ENCODE peak calls at places on chromosomes 12 and 14, in five cellular contexts. Q is coronary artery; A is heart left ventricle; D is CD8-positive, alpha-beta T cell; V is astrocyte of the spinal cord. P is an unnamed sample.
A peak's percentile ranks its signal among the peaks of the same experiment; 100 is the strongest.

GRCh38 chr14:50560929-50561280 is 960 bp downstream of the ATL1 start:
- DNase-seq in Q (peak; percentile 90), A (peak; percentile 86), D (no peak), V (peak; percentile 48), P (peak; percentile 59)

GRCh38 chr14:33062881-33063280 is 124.2 kb downstream of the NPAS3 start:
- DNase-seq in Q (no peak), A (no peak), D (no peak), V (peak; percentile 82), P (peak; percentile 10)

GRCh38 chr12:108839011-108839889 is 18.1 kb downstream of the SSH1 start:
- DNase-seq in Q (peak; percentile 95), A (peak; percentile 64), D (no peak), V (peak; percentile 69), P (peak; percentile 94)

GRCh38 chr14:92093320-92093719 is 13.1 kb downstream of the ATXN3 start:
- DNase-seq in Q (no peak), A (no peak), D (no peak), V (no peak), P (no peak)

GRCh38 chr12:102216086-102216691 is 18.6 kb upstream of the PMCH start:
- DNase-seq in Q (no peak), A (no peak), D (no peak), V (peak; percentile 45), P (peak; percentile 40)

GRCh38 chr12:79850610-79851299 is 84.1 kb downstream of the PPP1R12A start:
- DNase-seq in Q (no peak), A (no peak), D (no peak), V (no peak), P (no peak)

GRCh38 chr14:36747411-36748184 is 85.9 kb downstream of the PAX9 start:
- DNase-seq in Q (no peak), A (no peak), D (no peak), V (no peak), P (peak; percentile 5)

GRCh38 chr12:68446896-68447806 is 115.0 kb upstream of the MDM1 start:
- DNase-seq in Q (no peak), A (no peak), D (no peak), V (no peak), P (peak; percentile 55)

GRCh38 chr12:46549527-46550265 is 177.1 kb upstream of the SLC38A2 start:
- DNase-seq in Q (no peak), A (no peak), D (no peak), V (peak; percentile 88), P (peak; percentile 94)

GRCh38 chr12:49588761-49589516 is 16.5 kb downstream of the FAM186B start:
- DNase-seq in Q (no peak), A (peak; percentile 71), D (no peak), V (no peak), P (no peak)

GRCh38 chr12:106358410-106359241 is 1.1 kb downstream of the POLR3B start:
- DNase-seq in Q (peak; percentile 74), A (peak; percentile 46), D (no peak), V (no peak), P (peak; percentile 86)

GRCh38 chr12:100842156-100842555 is 47.6 kb downstream of the ANO4 start:
- DNase-seq in Q (no peak), A (no peak), D (no peak), V (peak; percentile 75), P (peak; percentile 8)

GRCh38 chr14:95452176-95452889 is 64.1 kb downstream of the SYNE3 start:
- DNase-seq in Q (no peak), A (peak; percentile 7), D (no peak), V (no peak), P (no peak)

GRCh38 chr14:70281938-70282337 is 77.5 kb downstream of the COX16 start:
- DNase-seq in Q (no peak), A (no peak), D (no peak), V (no peak), P (no peak)

GRCh38 chr14:96245710-96246534 is 10.1 kb upstream of the BDKRB1 start:
- DNase-seq in Q (no peak), A (no peak), D (no peak), V (no peak), P (peak; percentile 82)

GRCh38 chr12:40226652-40227051 is 1.9 kb downstream of the LRRK2 start:
- DNase-seq in Q (peak; percentile 85), A (peak; percentile 35), D (no peak), V (peak; percentile 87), P (peak; percentile 93)

GRCh38 chr12:104586325-104587048 is 129.7 kb downstream of the CHST11 start:
- DNase-seq in Q (no peak), A (no peak), D (no peak), V (no peak), P (no peak)

DNA sequence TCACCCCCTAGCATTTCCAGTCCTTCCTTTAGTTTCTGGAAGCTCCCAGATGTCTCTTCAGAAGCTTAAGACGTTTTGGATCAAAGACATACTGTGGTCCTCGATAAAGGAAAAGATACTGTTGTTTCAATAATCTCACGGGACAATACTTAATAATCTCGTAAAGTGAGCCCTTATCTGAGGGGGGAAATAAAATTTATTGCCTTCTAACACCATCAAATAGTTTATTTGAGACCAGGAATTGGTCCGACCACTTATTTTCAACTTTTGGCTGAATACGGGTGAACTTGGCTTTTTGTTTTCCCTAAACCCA is 640 bp upstream of the G2E3 start:
- DNase-seq in Q (no peak), A (no peak), D (no peak), V (peak; percentile 25), P (no peak)
- H3K4me3 ChIP-seq in Q (peak overlapping the region; percentile 95), A (peak overlapping the region; percentile 87), D (peak overlapping the region; percentile 91), V (peak overlapping the region; percentile 98), P (peak overlapping the region; percentile 97)

DNA sequence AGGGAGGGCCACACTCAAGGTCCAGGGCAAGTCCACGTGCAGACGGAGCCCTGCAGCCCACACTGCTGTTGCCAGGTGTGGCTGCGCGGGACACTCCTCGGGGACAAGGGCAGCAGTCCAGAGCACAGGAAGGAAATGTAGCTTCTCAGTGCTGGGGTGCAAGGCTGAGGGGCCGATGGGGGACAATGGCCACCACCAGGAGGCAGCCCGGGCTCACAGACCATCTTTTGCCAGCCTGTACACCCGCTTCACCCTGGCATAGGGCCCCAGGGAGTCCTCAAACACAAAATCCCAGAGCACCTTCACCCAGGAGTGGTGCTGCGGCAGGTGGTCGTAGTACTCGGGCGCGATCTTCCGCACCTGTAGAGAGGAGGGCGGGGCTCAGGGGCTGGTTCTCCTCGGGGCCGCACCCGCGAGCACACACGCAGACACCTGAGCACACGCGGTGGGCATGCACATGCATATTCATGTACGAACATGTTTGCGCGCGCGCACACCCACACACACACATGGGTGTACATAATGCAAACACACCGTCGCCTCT is 12.8 kb downstream of the DEGS2 start:
- DNase-seq in Q (no peak), A (no peak), D (no peak), V (no peak), P (no peak)
- TF ChIP-seq CTCF in Q (no peak), A (no peak), D (peak; percentile 13), V (no peak), P (no peak)

GRCh38 chr12:118151755-118152154 is 15.8 kb downstream of the PEBP1 start:
- DNase-seq in Q (no peak), A (no peak), D (no peak), V (no peak), P (no peak)
- H3K4me3 ChIP-seq in Q (no peak overlapping the region), A (no peak overlapping the region), D (no peak overlapping the region), V (no peak overlapping the region), P (no peak overlapping the region)

DNA sequence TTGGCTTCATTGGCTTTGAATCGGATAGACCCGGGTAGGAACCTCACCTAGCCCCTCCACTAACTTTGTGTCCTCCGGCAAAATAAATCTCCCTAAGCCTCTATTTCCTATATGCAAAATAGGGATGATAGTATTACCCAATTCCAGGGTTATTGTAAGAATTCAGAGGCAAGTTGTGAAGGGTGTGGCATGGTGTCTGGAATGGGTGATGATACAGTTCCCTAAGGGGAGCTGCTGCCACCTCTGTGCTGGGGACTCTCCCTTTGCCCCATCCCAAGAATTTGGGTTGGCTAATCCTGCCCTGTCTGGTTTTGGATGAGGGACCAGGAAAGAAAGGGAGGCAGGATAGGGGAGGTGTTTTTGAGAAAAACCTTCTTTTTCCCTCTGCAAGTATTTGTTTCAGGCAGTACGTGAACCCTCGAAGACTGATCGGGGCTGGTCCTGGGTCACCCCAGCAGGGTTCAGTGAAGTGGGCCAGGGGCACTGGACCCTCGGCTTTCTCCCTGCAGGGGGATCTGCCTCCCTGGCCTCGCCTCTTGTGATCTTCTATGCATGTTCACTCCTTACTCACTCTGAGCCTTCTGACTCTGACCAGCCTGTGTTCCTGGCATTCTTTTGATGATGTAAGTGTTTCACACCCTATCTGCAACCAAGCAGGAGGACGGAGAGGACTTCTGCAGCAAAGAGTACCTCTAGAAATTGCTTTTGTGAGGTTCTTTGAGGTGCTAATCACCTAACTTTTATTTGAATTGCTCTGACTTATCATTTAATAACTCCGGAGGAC is 60.8 kb downstream of the RASSF3 start:
- DNase-seq in Q (no peak), A (no peak), D (no peak), V (peak; percentile 63), P (peak; percentile 68)
- TF ChIP-seq CTCF in Q (no peak), A (no peak), D (no peak), V (no peak), P (no peak)

GRCh38 chr12:93356214-93356613 is 21.5 kb upstream of the NUDT4 start:
- DNase-seq in Q (no peak), A (no peak), D (no peak), V (no peak), P (no peak)
- H3K4me3 ChIP-seq in Q (no peak overlapping the region), A (no peak overlapping the region), D (no peak overlapping the region), V (no peak overlapping the region), P (no peak overlapping the region)

DNA sequence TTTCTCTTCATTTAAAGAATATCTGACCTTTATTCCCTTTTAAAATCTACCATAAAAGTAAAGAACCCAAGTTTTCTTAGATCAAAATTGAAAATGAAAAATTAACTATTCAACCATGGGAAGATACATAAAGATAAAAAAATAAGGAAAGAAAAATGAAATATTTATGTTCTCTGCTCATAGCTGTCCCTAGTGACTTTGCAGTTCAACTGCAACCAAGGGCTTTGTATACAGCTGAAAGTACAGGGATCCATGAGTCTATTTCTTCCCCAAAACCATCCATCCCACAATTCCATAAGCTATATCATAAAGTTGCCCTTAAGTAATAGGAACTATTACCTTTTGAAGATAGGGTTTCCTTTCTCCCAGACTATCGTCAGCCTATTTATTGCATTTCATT is 113.1 kb downstream of the ITPR2 start:
- DNase-seq in Q (no peak), A (no peak), D (no peak), V (no peak), P (no peak)
- TF ChIP-seq CTCF in Q (no peak), A (no peak), D (no peak), V (peak; percentile 27), P (peak; percentile 32)

DNA sequence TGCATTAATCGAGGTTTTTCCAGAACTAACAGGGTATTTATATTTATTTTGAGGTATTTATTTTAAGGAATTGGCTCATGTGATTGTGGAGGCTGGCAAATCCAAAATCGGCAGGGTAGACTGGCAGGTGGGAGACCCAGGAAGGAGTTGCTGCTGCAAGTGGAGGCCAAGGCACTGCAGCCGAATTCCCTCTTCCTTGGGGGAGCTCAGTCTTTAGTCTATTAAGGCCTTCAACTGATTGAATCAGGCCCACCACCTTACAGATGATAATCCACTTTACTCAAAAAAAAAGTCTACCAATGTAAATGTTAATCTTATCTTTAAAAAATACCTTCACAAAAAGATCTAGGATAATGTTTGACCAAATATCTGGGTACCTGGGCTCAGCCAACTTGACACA is 1.2 kb upstream of the OAS2 start:
- DNase-seq in Q (no peak), A (no peak), D (no peak), V (no peak), P (no peak)
- H3K4me3 ChIP-seq in Q (peak overlapping the region; percentile 76), A (no peak overlapping the region), D (no peak overlapping the region), V (no peak overlapping the region), P (no peak overlapping the region)

GRCh38 chr14:53963491-53964227 is 7.0 kb upstream of the BMP4 start:
- DNase-seq in Q (no peak), A (peak; percentile 65), D (no peak), V (peak; percentile 32), P (peak; percentile 37)
- TF ChIP-seq CTCF in Q (peak; percentile 69), A (peak; percentile 53), D (no peak), V (peak; percentile 45), P (peak; percentile 48)